ENCODE peak calls at places on chromosome 10, in ten cellular contexts. V is GM13976; Q is GM10248; U is heart right ventricle; E is transverse colon; C is CD4-positive, alpha-beta T cell; B is AG10803; Y is stomach; L is lower leg skin; O is HFF-Myc. D is an unnamed sample.

GRCh38 chr10:47404446-47404845 is 20.4 kb upstream of the ZNF488 start:
- DNase-seq in V (no peak), Q (no peak), U (no peak), E (no peak), C (no peak), B (no peak), Y (no peak), L (no peak), O (no peak), D (no peak)

GRCh38 chr10:132904814-132905649 is 37.3 kb downstream of the CFAP46 start:
- DNase-seq in V (no peak), Q (no peak), U (peak; percentile 3), E (no peak), C (no peak), B (no peak), Y (no peak), L (no peak), O (no peak), D (no peak)

GRCh38 chr10:6399241-6399701 is 180.8 kb downstream of the PRKCQ start:
- DNase-seq in V (no peak), Q (no peak), U (no peak), E (no peak), C (no peak), B (peak; percentile 33), Y (no peak), L (peak; percentile 54), O (peak; percentile 61), D (no peak)

GRCh38 chr10:113736576-113736975 is 14.9 kb upstream of the PLEKHS1 start:
- DNase-seq in V (no peak), Q (no peak), U (no peak), E (no peak), C (no peak), B (peak; percentile 40), Y (no peak), L (no peak), O (no peak), D (no peak)

GRCh38 chr10:3741688-3742461 is 43.1 kb downstream of the KLF6 start:
- DNase-seq in V (no peak), Q (no peak), U (no peak), E (no peak), C (no peak), B (peak; percentile 91), Y (no peak), L (no peak), O (no peak), D (no peak)

GRCh38 chr10:4243651-4244050 is 458.6 kb upstream of the KLF6 start:
- DNase-seq in V (no peak), Q (no peak), U (no peak), E (no peak), C (no peak), B (peak; percentile 99), Y (no peak), L (peak; percentile 53), O (peak; percentile 94), D (no peak)

GRCh38 chr10:61763778-61764177 is 101.0 kb downstream of the CABCOCO1 start:
- DNase-seq in V (no peak), Q (no peak), U (no peak), E (no peak), C (no peak), B (no peak), Y (no peak), L (no peak), O (no peak), D (no peak)

GRCh38 chr10:32952541-32953276 is 5.3 kb downstream of the ITGB1 start:
- DNase-seq in V (no peak), Q (no peak), U (no peak), E (no peak), C (no peak), B (no peak), Y (no peak), L (no peak), O (no peak), D (no peak)

GRCh38 chr10:123427386-123427785 is 238.8 kb upstream of the GPR26 start:
- DNase-seq in V (no peak), Q (no peak), U (no peak), E (no peak), C (no peak), B (no peak), Y (no peak), L (no peak), O (no peak), D (no peak)

GRCh38 chr10:123428302-123428701 is 237.9 kb upstream of the GPR26 start:
- DNase-seq in V (no peak), Q (no peak), U (no peak), E (no peak), C (no peak), B (no peak), Y (no peak), L (no peak), O (no peak), D (no peak)

GRCh38 chr10:123434435-123435039 is 231.6 kb upstream of the GPR26 start:
- DNase-seq in V (no peak), Q (no peak), U (no peak), E (no peak), C (no peak), B (no peak), Y (no peak), L (no peak), O (no peak), D (no peak)

GRCh38 chr10:123433539-123433938 is 232.6 kb upstream of the GPR26 start:
- DNase-seq in V (no peak), Q (no peak), U (no peak), E (no peak), C (no peak), B (no peak), Y (no peak), L (no peak), O (no peak), D (no peak)

DNA sequence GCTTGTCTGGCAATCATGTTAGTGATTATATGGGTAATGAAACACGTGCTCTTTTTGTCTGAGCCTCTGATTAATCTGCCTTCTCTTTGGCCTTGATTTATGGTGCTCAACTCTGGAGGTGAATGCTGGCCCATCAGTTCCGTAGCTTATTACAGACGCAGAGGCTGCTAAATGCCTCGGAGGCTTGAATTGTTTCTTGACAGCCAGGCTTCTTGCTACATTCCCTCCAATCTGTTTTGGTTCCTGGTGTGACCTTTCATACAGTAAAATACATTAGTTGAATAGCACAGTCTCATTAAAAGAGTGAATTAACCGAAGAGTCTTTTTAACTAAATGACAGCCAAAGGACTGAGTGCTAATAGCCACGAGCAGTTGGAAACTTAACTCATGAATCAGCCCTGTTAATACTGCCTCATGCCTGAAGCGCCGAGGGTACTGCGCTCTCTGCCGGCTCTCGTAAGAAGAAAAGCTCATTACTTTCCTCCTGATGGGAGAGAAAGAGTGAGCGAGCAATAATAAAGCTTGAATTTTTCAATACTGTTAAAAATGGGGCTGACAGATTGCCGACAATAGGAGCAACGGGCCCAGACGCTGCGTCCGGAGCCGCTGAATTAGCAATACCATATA is 236.4 kb upstream of the GPR26 start:
- DNase-seq in V (no peak), Q (no peak), U (no peak), E (no peak), C (no peak), B (peak; percentile 20), Y (no peak), L (no peak), O (no peak), D (no peak)
- TF ChIP-seq CTCF in V (no peak), Q (no peak), U (no peak), E (no peak), C (no peak), B (peak; percentile 18), Y (no peak), L (no peak), O (no peak), D (no peak)

GRCh38 chr10:52777414-52777813 is 4.8 kb upstream of the MBL2 start:
- DNase-seq in V (no peak), Q (no peak), U (no peak), E (no peak), C (no peak), B (no peak), Y (no peak), L (no peak), O (no peak), D (no peak)

GRCh38 chr10:52780391-52781155 is 8.0 kb upstream of the MBL2 start:
- DNase-seq in V (no peak), Q (no peak), U (no peak), E (no peak), C (no peak), B (no peak), Y (no peak), L (no peak), O (no peak), D (no peak)

GRCh38 chr10:52779541-52780390 is 7.2 kb upstream of the MBL2 start:
- DNase-seq in V (peak; percentile 71), Q (peak; percentile 71), U (peak; percentile 63), E (peak; percentile 54), C (no peak), B (peak; percentile 53), Y (peak; percentile 67), L (no peak), O (peak; percentile 20), D (peak; percentile 83)

GRCh38 chr10:52776471-52776903 is 3.9 kb upstream of the MBL2 start:
- DNase-seq in V (no peak), Q (no peak), U (no peak), E (no peak), C (no peak), B (no peak), Y (no peak), L (no peak), O (no peak), D (no peak)

DNA sequence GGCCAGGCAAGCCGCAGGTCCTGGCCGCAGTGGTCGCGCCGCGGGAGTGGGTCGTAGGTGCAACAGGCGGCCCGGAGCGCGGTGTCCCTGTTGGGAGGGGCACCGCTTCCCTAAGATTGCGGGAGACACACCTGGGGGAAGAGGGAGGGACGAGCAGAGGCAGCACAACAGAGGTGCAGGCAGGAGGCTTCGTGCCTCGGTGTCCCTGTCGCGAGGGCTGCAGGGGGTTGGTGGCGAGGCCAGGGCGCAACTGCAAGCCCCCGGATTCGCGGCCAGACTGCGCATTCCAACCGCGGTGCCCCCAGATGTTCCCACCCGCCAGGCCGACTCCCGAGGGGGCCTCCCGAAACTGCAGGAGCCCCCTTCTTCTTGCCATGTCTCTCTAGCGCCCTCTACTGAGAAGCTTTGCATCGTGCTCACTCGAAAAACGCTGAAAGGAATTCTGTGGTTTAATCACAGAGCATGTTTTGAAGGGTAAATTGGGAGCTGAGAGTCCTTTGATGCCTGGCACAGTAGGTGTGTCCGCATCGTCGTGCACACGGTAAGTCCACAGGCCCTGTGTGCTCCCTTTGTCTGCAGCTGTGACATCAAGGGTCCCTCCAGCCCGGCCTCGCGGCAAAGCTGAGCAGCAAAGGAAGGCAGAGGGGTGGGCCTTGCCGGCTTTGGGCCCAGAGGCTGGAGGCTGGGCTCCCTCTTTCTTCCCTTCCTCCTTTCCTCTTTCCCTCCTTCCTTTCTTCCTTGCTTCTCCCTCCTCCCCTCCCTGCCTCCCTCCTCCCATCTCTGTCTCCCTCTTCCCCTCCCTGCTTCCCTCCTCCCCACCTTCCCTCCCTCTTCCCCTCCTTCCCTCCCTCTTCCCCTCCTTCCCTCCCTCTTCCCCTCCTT is 6.2 kb upstream of the MBL2 start:
- DNase-seq in V (no peak), Q (no peak), U (no peak), E (no peak), C (no peak), B (peak; percentile 33), Y (no peak), L (no peak), O (peak; percentile 7), D (no peak)
- TF ChIP-seq CTCF in V (no peak), Q (peak; percentile 41), U (peak; percentile 39), E (peak; percentile 23), C (no peak), B (peak; percentile 59), Y (no peak), L (no peak), O (peak; percentile 71), D (peak; percentile 35)

GRCh38 chr10:118710487-118710886 is 44.3 kb downstream of the CACUL1 start:
- DNase-seq in V (no peak), Q (no peak), U (no peak), E (no peak), C (no peak), B (no peak), Y (no peak), L (no peak), O (no peak), D (no peak)

GRCh38 chr10:118712080-118712479 is 42.7 kb downstream of the CACUL1 start:
- DNase-seq in V (no peak), Q (no peak), U (no peak), E (no peak), C (no peak), B (no peak), Y (no peak), L (no peak), O (no peak), D (no peak)

GRCh38 chr10:118708571-118708970 is 46.2 kb downstream of the CACUL1 start:
- DNase-seq in V (no peak), Q (no peak), U (no peak), E (no peak), C (no peak), B (no peak), Y (no peak), L (no peak), O (no peak), D (no peak)

DNA sequence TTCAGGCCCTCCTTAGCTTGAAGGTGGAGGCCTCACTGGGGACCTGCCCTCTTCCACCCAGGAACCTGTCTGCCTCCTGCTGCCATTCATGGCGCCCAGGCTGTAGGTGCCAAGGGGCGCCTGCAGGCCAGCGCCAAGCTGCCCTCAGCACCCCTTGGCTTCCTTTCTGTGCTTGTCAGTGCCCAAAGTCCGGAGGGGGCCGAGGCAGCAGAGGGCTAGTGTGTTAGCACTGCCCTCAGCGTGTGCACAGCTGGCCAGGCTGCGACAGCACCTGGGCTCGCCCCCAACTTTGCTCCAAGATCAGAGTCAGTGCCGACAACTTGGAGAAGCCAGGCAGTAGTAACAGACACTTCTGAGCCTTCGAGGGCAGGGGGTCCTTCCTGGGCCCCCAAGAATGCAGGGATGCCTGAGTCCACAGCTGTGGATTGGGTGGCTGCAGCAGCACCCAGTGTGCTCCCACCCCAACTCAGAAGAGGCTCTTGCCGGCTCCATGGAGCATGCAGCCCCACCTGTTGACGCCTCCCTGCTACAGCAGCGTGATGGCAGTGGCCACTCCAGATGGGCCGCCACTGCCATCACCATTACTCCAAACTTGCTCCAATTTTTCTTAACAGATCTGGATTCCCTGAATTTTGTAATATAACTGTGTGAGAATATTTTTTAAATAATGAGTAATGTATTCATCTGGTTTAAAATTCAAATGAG is 41.7 kb downstream of the CACUL1 start:
- DNase-seq in V (no peak), Q (no peak), U (no peak), E (no peak), C (no peak), B (no peak), Y (no peak), L (no peak), O (no peak), D (no peak)
- TF ChIP-seq CTCF in V (no peak), Q (no peak), U (no peak), E (no peak), C (no peak), B (no peak), Y (no peak), L (no peak), O (peak; percentile 19), D (peak; percentile 23)

GRCh38 chr10:119178371-119179119 is at the start of gene PRDX3:
- DNase-seq in V (peak; percentile 93), Q (peak; percentile 91), U (peak; percentile 95), E (peak; percentile 95), C (peak; percentile 92), B (peak; percentile 83), Y (peak; percentile 93), L (peak; percentile 91), O (peak; percentile 80), D (peak; percentile 89)
- TF ChIP-seq CTCF in V (no peak), Q (no peak), U (peak; percentile 46), E (peak; percentile 24), C (peak; percentile 19), B (peak; percentile 25), Y (peak; percentile 42), L (no peak), O (peak; percentile 8), D (peak; percentile 1)